ENCODE peak calls at places on chromosome X, in nine cellular contexts. B is heart left ventricle; D is HCT116; M is tibial nerve; K is aorta; P is pancreas; W is CD8-positive, alpha-beta memory T cell; E is CD4-positive, CD25-positive, alpha-beta regulatory T cell; O is astrocyte. H is an unnamed sample.

GRCh38 chrX:141989802-141990201 is 86.1 kb downstream of the MAGEC1 start:
- DNase-seq in B (no peak), D (no peak), M (no peak), K (no peak), P (no peak), W (no peak), E (no peak), O (peak; percentile 44), H (no peak)

GRCh38 chrX:112820364-112821308 is 20.0 kb downstream of the AMOT start:
- DNase-seq in B (no peak), D (no peak), M (no peak), K (no peak), P (no peak), W (no peak), E (no peak), O (no peak), H (no peak)

GRCh38 chrX:96985046-96985445 is 101.3 kb downstream of the RPA4 start:
- DNase-seq in B (no peak), D (no peak), M (no peak), K (no peak), P (no peak), W (no peak), E (no peak), O (no peak), H (no peak)

GRCh38 chrX:137151403-137151802 is 117.6 kb upstream of the GPR101 start:
- DNase-seq in B (no peak), D (no peak), M (no peak), K (no peak), P (no peak), W (no peak), E (no peak), O (no peak), H (no peak)

GRCh38 chrX:2692221-2693122 is 1.4 kb downstream of the CD99 start:
- DNase-seq in B (peak; percentile 69), D (no peak), M (no peak), K (peak; percentile 84), P (no peak), W (no peak), E (peak; percentile 51), O (peak; percentile 78), H (no peak)

GRCh38 chrX:104113237-104113965 is 1.1 kb downstream of the ZCCHC18 start:
- DNase-seq in B (peak; percentile 30), D (no peak), M (peak; percentile 12), K (peak; percentile 79), P (peak; percentile 48), W (peak; percentile 73), E (peak; percentile 76), O (peak; percentile 31), H (peak; percentile 35)

GRCh38 chrX:154486052-154486395 is 391 bp downstream of the UBL4A start:
- DNase-seq in B (peak; percentile 30), D (no peak), M (no peak), K (peak; percentile 79), P (peak; percentile 78), W (peak; percentile 61), E (peak; percentile 54), O (no peak), H (peak; percentile 36)

GRCh38 chrX:100643943-100644587 is at the start of gene SRPX2:
- DNase-seq in B (peak; percentile 26), D (peak; percentile 63), M (peak; percentile 39), K (no peak), P (no peak), W (no peak), E (no peak), O (peak; percentile 88), H (no peak)

GRCh38 chrX:11504234-11504633 is 161.5 kb downstream of the ARHGAP6 start:
- DNase-seq in B (no peak), D (no peak), M (no peak), K (no peak), P (no peak), W (no peak), E (no peak), O (no peak), H (no peak)

GRCh38 chrX:153968754-153969124 is 2.9 kb downstream of the HCFC1 start:
- DNase-seq in B (no peak), D (no peak), M (no peak), K (no peak), P (no peak), W (peak; percentile 60), E (peak; percentile 58), O (no peak), H (peak; percentile 48)

GRCh38 chrX:100407784-100408642 is 2.1 kb downstream of the PCDH19 start:
- DNase-seq in B (no peak), D (no peak), M (no peak), K (peak; percentile 78), P (peak; percentile 12), W (no peak), E (no peak), O (no peak), H (no peak)

GRCh38 chrX:154025230-154025629 is 5.5 kb upstream of the IRAK1 start:
- DNase-seq in B (no peak), D (no peak), M (no peak), K (no peak), P (no peak), W (no peak), E (no peak), O (no peak), H (no peak)

GRCh38 chrX:39012561-39013209 is 211.4 kb downstream of the MID1IP1 start:
- DNase-seq in B (no peak), D (no peak), M (no peak), K (no peak), P (no peak), W (no peak), E (no peak), O (peak; percentile 48), H (no peak)

GRCh38 chrX:106263817-106264216 is 95.7 kb downstream of the PWWP3B start:
- DNase-seq in B (no peak), D (no peak), M (no peak), K (no peak), P (no peak), W (no peak), E (no peak), O (peak; percentile 49), H (no peak)

GRCh38 chrX:19747672-19748610 is 139.5 kb downstream of the SH3KBP1 start:
- DNase-seq in B (peak; percentile 18), D (no peak), M (no peak), K (no peak), P (no peak), W (peak; percentile 89), E (peak; percentile 93), O (no peak), H (peak; percentile 77)

GRCh38 chrX:130165181-130165702 is 399 bp downstream of the AIFM1 start:
- DNase-seq in B (no peak), D (no peak), M (peak; percentile 13), K (no peak), P (peak; percentile 30), W (no peak), E (no peak), O (no peak), H (no peak)

GRCh38 chrX:66014084-66014483 is 25.8 kb downstream of the VSIG4 start:
- DNase-seq in B (no peak), D (no peak), M (no peak), K (no peak), P (no peak), W (no peak), E (no peak), O (no peak), H (no peak)

GRCh38 chrX:143854006-143854405 is 29.9 kb upstream of the UBE2NL start:
- DNase-seq in B (no peak), D (no peak), M (no peak), K (no peak), P (no peak), W (no peak), E (peak; percentile 20), O (peak; percentile 50), H (no peak)

DNA sequence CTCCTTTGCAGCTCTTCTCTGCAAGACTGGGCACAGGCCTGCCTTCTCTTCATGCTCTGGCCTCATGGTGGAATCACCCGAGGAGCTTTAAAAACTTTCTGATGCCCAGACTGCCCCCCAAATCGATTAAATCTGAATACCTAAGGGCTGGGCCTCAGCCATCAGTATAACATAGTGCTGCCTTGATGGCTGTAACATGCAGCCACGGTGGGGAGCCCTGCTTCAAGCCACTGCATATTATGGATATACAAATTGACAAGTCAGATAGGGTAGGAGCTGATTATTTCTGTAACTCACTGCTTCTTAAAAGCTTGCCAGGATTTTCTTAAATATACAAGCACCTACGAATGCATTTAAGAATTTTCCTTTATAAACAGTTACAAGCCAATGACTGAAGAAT is 40.5 kb downstream of the GPM6B start:
- DNase-seq in B (no peak), D (no peak), M (no peak), K (no peak), P (no peak), W (no peak), E (no peak), O (no peak), H (no peak)
- H3K4me3 ChIP-seq in B (no peak overlapping the region), D (no peak overlapping the region), M (no peak overlapping the region), K (no peak overlapping the region), P (no peak overlapping the region), W (no peak overlapping the region), E (no peak overlapping the region), O (no peak overlapping the region), H (no peak overlapping the region)

DNA sequence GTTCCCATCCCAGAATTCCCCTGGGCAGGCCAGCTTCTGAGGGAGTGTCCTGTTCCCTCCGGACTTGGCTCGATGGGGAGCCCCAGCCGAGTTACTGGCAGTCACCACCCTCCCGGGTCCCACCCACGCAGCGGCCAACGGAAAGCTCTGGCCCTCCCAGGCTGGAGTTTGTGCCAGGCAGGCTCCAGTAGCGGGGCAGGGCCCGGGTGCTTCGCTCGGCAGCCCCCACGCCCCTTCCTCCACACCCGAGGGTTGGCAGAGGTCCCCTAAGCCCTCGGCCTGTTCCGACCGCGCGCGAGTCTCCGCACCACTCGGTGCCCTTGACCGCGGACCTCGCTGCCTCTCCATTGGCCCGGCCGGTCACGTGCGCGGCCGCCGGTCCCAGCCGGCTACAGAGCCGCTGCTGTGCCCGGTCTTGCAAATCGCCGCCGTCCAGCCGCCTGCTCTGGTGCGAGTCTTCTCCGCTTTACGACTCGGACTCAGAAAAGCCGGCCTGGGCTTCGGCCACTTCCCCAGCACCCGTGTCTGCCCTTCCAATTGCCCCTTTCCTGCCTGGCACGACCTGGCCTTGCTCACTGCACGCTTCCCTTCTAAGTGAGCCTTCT is 20.8 kb upstream of the MTM1 start:
- DNase-seq in B (peak; percentile 66), D (no peak), M (peak; percentile 39), K (peak; percentile 91), P (peak; percentile 66), W (no peak), E (peak; percentile 6), O (peak; percentile 23), H (no peak)
- H3K27ac ChIP-seq in B (peak overlapping the region; percentile 54), D (no peak overlapping the region), M (peak overlapping the region; percentile 69), K (peak overlapping the region; percentile 94), P (peak overlapping the region; percentile 69), W (no peak overlapping the region), E (no peak overlapping the region), O (no peak overlapping the region), H (peak overlapping the region; percentile 14)

DNA sequence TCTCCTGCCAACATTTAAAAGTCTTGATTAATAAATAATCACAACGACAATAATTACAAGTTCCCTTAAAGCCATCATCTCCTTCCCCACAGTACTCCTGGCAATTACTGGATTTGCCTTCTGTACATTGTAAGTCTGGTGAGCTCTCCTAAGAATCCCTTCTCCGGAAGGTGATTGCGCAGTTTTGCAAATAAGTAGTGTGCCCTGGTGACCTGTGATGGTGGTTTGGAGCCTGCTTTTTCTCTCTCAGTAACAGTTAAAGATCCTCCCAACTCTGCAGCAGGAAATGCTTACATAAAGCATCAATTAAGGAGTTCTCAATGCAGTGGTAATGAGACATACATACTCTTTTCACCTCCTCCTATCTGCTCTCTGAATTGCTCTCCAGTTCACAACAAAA is 159.7 kb downstream of the SH2D1A start:
- DNase-seq in B (no peak), D (no peak), M (no peak), K (no peak), P (no peak), W (no peak), E (no peak), O (no peak), H (no peak)
- H3K27me3 ChIP-seq in B (no peaks in the 10 kb centered on the region), D (no peaks in the 10 kb centered on the region), M (no peaks in the 10 kb centered on the region), K (no peaks in the 10 kb centered on the region), P (no peaks in the 10 kb centered on the region), W (no peaks in the 10 kb centered on the region), E (no peaks in the 10 kb centered on the region), O (no peaks in the 10 kb centered on the region), H (no peaks in the 10 kb centered on the region)

GRCh38 chrX:13569479-13570244 is at the start of gene EGFL6:
- DNase-seq in B (peak; percentile 10), D (no peak), M (no peak), K (peak; percentile 69), P (peak; percentile 22), W (no peak), E (peak; percentile 6), O (no peak), H (peak; percentile 19)
- H3K4me3 ChIP-seq in B (no peak within 1 kb of the TSS), D (no peak within 1 kb of the TSS), M (no peak within 1 kb of the TSS), K (no peak within 1 kb of the TSS), P (no peak within 1 kb of the TSS), W (no peak within 1 kb of the TSS), E (no peak within 1 kb of the TSS), O (no peak within 1 kb of the TSS), H (no peak within 1 kb of the TSS)